ENCODE peak calls at places on chromosome 21, in six cellular contexts. Y is naive thymus-derived CD4-positive, alpha-beta T cell; B is left ventricle myocardium inferior; G is adrenal gland; Z is prostate gland; E is SK-N-SH. U is an unnamed sample.

GRCh38 chr21:41370840-41371697 is 9.2 kb downstream of the MX2 start:
- DNase-seq in Y (no peak), B (no peak), G (no peak), Z (no peak), E (no peak), U (no peak)

GRCh38 chr21:33314096-33314495 is 10.7 kb upstream of the IFNAR1 start:
- DNase-seq in Y (no peak), B (no peak), G (no peak), Z (no peak), E (no peak), U (no peak)

GRCh38 chr21:45320261-45320990 is 32.7 kb upstream of the POFUT2 start:
- DNase-seq in Y (no peak), B (peak), G (no peak), Z (no peak), E (peak), U (peak)

GRCh38 chr21:45016031-45016430 is 58.3 kb upstream of the ADARB1 start:
- DNase-seq in Y (no peak), B (peak), G (no peak), Z (no peak), E (no peak), U (peak)

GRCh38 chr21:42061866-42062542 is 9.1 kb upstream of the UMODL1 start:
- DNase-seq in Y (peak), B (no peak), G (no peak), Z (no peak), E (no peak), U (peak)

GRCh38 chr21:43274022-43274945 is 105.5 kb downstream of the CRYAA start:
- DNase-seq in Y (no peak), B (peak), G (no peak), Z (no peak), E (no peak), U (peak)

GRCh38 chr21:45021428-45022347 is 52.7 kb upstream of the ADARB1 start:
- DNase-seq in Y (no peak), B (no peak), G (peak), Z (no peak), E (no peak), U (peak)

GRCh38 chr21:45640001-45640887 is 3.3 kb upstream of the PCBP3 start:
- DNase-seq in Y (no peak), B (no peak), G (no peak), Z (no peak), E (peak), U (no peak)

GRCh38 chr21:32544697-32545096 is 40.6 kb downstream of the TCP10L start:
- DNase-seq in Y (no peak), B (no peak), G (no peak), Z (no peak), E (no peak), U (no peak)

GRCh38 chr21:29613021-29613420 is 314.3 kb downstream of the BACH1 start:
- DNase-seq in Y (no peak), B (no peak), G (no peak), Z (no peak), E (no peak), U (no peak)

GRCh38 chr21:31612889-31613785 is 46.4 kb upstream of the SOD1 start:
- DNase-seq in Y (no peak), B (no peak), G (no peak), Z (no peak), E (no peak), U (no peak)

GRCh38 chr21:42460391-42461184 is 35.4 kb downstream of the RSPH1 start:
- DNase-seq in Y (peak), B (no peak), G (no peak), Z (no peak), E (peak), U (no peak)

GRCh38 chr21:41819856-41820281 is 53.0 kb upstream of the RIPK4 start:
- DNase-seq in Y (no peak), B (no peak), G (no peak), Z (no peak), E (no peak), U (no peak)

GRCh38 chr21:17783816-17784598 is 35.1 kb downstream of the C21orf91 start:
- DNase-seq in Y (peak), B (no peak), G (no peak), Z (no peak), E (no peak), U (no peak)

GRCh38 chr21:19607983-19608668 is 1204.5 kb upstream of the TMPRSS15 start:
- DNase-seq in Y (no peak), B (no peak), G (no peak), Z (no peak), E (no peak), U (no peak)

GRCh38 chr21:45207839-45208626 is 79.7 kb downstream of the POFUT2 start:
- DNase-seq in Y (no peak), B (no peak), G (no peak), Z (no peak), E (no peak), U (no peak)

GRCh38 chr21:32009263-32009662 is 136.4 kb downstream of the HUNK start:
- DNase-seq in Y (no peak), B (no peak), G (no peak), Z (no peak), E (no peak), U (no peak)

GRCh38 chr21:42614811-42615342 is 38.5 kb upstream of the PDE9A start:
- DNase-seq in Y (peak), B (no peak), G (no peak), Z (peak), E (peak), U (no peak)

GRCh38 chr21:43012596-43012995 is 38.2 kb downstream of the PKNOX1 start:
- DNase-seq in Y (no peak), B (no peak), G (no peak), Z (no peak), E (no peak), U (no peak)

GRCh38 chr21:25646541-25646940 is 7.5 kb downstream of the JAM2 start:
- DNase-seq in Y (no peak), B (no peak), G (no peak), Z (no peak), E (no peak), U (no peak)

GRCh38 chr21:29238967-29239289 is 59.8 kb upstream of the BACH1 start:
- DNase-seq in Y (no peak), B (no peak), G (no peak), Z (no peak), E (no peak), U (no peak)

GRCh38 chr21:43771199-43771675 is 4.9 kb downstream of the CSTB start:
- DNase-seq in Y (no peak), B (no peak), G (no peak), Z (no peak), E (no peak), U (no peak)

GRCh38 chr21:44618909-44619308 is 7.0 kb downstream of the KRTAP10-8 start:
- DNase-seq in Y (peak), B (no peak), G (no peak), Z (no peak), E (no peak), U (no peak)

GRCh38 chr21:45539046-45539795 is 3.0 kb downstream of the SLC19A1 start:
- DNase-seq in Y (no peak), B (peak), G (peak), Z (no peak), E (no peak), U (no peak)

GRCh38 chr21:15007716-15008296 is 57.0 kb downstream of the NRIP1 start:
- DNase-seq in Y (no peak), B (no peak), G (no peak), Z (no peak), E (no peak), U (no peak)

GRCh38 chr21:15063821-15064575 is 802 bp downstream of the NRIP1 start:
- DNase-seq in Y (no peak), B (peak), G (peak), Z (peak), E (peak), U (peak)

GRCh38 chr21:42235593-42235992 is 16.7 kb downstream of the ABCG1 start:
- DNase-seq in Y (no peak), B (no peak), G (no peak), Z (no peak), E (no peak), U (no peak)

GRCh38 chr21:45857761-45858160 is 123.8 kb upstream of the COL6A1 start:
- DNase-seq in Y (no peak), B (no peak), G (no peak), Z (no peak), E (no peak), U (no peak)

GRCh38 chr21:46116846-46117585 is 19.1 kb downstream of the COL6A2 start:
- DNase-seq in Y (no peak), B (peak), G (no peak), Z (no peak), E (peak), U (peak)

GRCh38 chr21:42599962-42600361 is 53.5 kb upstream of the PDE9A start:
- DNase-seq in Y (no peak), B (no peak), G (no peak), Z (no peak), E (no peak), U (no peak)

GRCh38 chr21:25639167-25639921 is at the start of gene JAM2:
- DNase-seq in Y (peak), B (peak), G (peak), Z (peak), E (peak), U (peak)

GRCh38 chr21:19340954-19341353 is 937.4 kb upstream of the TMPRSS15 start:
- DNase-seq in Y (no peak), B (no peak), G (no peak), Z (no peak), E (no peak), U (no peak)

GRCh38 chr21:18041012-18041411 is 203.6 kb upstream of the CHODL start:
- DNase-seq in Y (no peak), B (no peak), G (no peak), Z (no peak), E (peak), U (no peak)

DNA sequence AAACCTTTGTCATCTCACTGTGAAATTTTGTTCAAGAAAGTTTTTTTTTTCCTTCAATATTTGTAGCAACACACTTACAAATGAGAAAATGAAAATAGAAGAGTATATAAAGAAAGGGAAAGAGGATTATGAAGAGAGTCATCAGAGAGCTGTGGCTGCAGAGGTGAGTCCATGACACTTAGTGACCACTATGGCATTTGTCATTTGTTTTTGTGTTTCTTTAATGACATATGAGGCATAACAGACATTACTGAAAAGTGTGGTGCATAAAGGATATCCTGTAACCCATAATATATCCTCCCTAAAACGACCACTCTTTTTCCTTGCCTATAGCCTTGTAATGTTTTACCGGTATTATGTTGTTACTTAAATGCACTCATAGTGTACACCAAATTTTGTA is 80.2 kb downstream of the VPS26C start:
- DNase-seq in Y (no peak), B (no peak), G (no peak), Z (no peak), E (no peak), U (no peak)
- H3K4me3 ChIP-seq in Y (no peak), B (no peak), G (no peak), Z (no peak), E (no peak), U (no peak)

GRCh38 chr21:26739189-26739588 is 106.0 kb downstream of the ADAMTS1 start:
- DNase-seq in Y (no peak), B (no peak), G (no peak), Z (no peak), E (no peak), U (no peak)

GRCh38 chr21:26732442-26733221 is 112.6 kb downstream of the ADAMTS1 start:
- DNase-seq in Y (peak), B (no peak), G (peak), Z (no peak), E (peak), U (peak)

DNA sequence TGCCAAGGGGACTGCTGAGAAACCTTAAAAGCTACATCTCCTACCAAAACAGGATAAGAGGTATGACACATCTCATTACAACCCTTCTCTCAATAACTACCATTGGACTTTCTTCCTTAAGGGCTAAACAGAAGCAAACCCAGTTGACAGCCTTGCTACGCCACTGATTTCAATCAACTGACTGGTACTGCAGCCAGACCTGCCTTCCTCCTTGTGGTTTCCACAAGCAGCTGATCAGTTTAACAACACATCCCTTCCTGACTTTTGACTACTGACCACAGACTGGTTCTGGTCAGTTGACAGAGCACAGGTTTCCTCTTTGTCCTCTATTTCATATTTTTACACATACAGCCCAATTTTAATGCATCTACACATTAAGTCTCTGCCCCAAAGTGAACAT is 108.8 kb downstream of the ADAMTS1 start:
- DNase-seq in Y (no peak), B (no peak), G (no peak), Z (no peak), E (no peak), U (no peak)
- H3K27ac ChIP-seq in Y (no peak), B (no peak), G (no peak), Z (no peak), E (no peak), U (no peak)

DNA sequence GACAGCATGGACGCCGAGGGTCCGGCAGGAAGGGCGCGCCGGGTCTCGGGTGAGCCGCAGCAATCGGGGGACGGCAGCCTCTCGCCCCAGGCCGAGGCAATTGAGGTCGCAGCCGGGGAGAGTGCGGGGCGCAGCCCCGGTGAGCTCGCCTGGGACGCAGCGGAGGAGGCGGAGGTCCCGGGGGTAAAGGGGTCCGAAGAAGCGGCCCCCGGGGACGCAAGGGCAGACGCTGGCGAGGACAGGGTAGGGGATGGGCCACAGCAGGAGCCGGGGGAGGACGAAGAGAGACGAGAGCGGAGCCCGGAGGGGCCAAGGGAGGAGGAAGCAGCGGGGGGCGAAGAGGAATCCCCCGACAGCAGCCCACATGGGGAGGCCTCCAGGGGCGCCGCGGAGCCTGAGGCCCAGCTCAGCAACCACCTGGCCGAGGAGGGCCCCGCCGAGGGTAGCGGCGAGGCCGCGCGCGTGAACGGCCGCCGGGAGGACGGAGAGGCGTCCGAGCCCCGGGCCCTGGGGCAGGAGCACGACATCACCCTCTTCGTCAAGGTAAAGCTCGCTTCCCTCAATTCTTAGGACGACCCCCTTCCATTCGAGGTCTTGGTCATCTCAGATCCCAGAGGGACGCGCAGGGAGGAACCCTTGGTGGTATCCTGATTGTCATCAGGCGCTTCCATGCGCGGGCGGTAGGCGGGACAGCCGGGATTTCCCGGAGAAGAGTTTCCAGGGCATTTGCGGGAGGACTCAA is 1.6 kb downstream of the CLIC6 start:
- DNase-seq in Y (no peak), B (no peak), G (no peak), Z (no peak), E (peak), U (peak)
- H3K4me3 ChIP-seq in Y (peak), B (peak), G (peak), Z (peak), E (no peak), U (peak)

DNA sequence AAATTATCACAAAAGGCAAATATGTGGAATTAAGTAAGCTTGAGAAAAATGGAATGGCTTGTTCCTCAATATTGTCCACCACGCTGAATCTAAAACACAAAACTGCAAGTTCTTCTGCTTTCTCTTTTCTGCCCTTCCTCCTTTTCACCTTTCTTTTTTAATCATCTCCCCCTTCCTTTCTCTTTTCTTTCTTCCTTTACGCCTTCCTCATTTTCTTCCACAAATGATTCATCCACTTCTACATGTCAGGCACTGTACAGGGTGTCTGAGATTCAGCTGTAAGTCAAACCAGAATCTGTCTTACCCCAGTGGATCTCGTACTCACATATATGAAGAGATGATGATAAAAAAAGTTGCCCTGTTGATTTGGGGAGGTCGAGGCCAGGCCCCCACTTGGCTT is 1182.5 kb downstream of the MRPL39 start:
- DNase-seq in Y (no peak), B (no peak), G (no peak), Z (no peak), E (no peak), U (no peak)
- H3K27ac ChIP-seq in Y (no peak), B (no peak), G (no peak), Z (no peak), E (no peak), U (no peak)

GRCh38 chr21:38861989-38862683 is 56.4 kb downstream of the ETS2 start:
- DNase-seq in Y (no peak), B (no peak), G (no peak), Z (no peak), E (no peak), U (no peak)
- H3K4me3 ChIP-seq in Y (no peak), B (no peak), G (no peak), Z (no peak), E (no peak), U (no peak)

GRCh38 chr21:36511484-36512227 is 31.7 kb upstream of the CLDN14 start:
- DNase-seq in Y (peak), B (no peak), G (no peak), Z (no peak), E (no peak), U (no peak)
- H3K27ac ChIP-seq in Y (no peak), B (no peak), G (no peak), Z (peak), E (no peak), U (no peak)

GRCh38 chr21:36699026-36699545 is at the start of gene SIM2:
- DNase-seq in Y (no peak), B (no peak), G (no peak), Z (peak), E (peak), U (no peak)

GRCh38 chr21:36700961-36701911 is 2.3 kb downstream of the SIM2 start:
- DNase-seq in Y (no peak), B (no peak), G (no peak), Z (no peak), E (peak), U (no peak)

GRCh38 chr21:36699546-36700294 is 805 bp downstream of the SIM2 start:
- DNase-seq in Y (no peak), B (no peak), G (no peak), Z (no peak), E (peak), U (no peak)

GRCh38 chr21:36701912-36702621 is 3.2 kb downstream of the SIM2 start:
- DNase-seq in Y (no peak), B (no peak), G (no peak), Z (no peak), E (no peak), U (no peak)

GRCh38 chr21:36700295-36700960 is 1.5 kb downstream of the SIM2 start:
- DNase-seq in Y (no peak), B (no peak), G (no peak), Z (no peak), E (no peak), U (no peak)
- H3K4me3 ChIP-seq in Y (no peak), B (peak), G (no peak), Z (peak), E (no peak), U (peak)

DNA sequence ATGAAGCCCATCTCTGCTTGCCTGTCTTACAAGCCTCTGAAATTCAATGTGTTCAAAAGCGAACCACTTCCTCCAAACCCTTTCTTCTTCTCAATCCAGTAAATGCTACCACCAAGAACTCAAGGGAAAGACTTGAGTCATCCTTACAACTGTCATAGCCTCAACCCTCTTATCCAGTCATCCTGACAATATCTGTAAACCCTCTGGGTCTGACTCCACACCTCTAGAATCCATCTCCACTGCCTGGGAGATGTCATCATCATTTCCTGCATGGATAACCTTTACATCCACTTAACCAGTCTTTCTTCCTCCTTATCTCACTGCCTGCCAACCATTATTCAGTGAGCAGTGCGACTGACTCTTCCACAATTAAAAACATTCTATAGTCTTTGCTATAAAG is 441.1 kb downstream of the SETD4 start:
- DNase-seq in Y (no peak), B (no peak), G (no peak), Z (no peak), E (no peak), U (no peak)
- H3K27ac ChIP-seq in Y (no peak), B (no peak), G (no peak), Z (no peak), E (peak), U (no peak)

GRCh38 chr21:28177008-28177603 is 815.6 kb downstream of the LTN1 start:
- DNase-seq in Y (no peak), B (no peak), G (no peak), Z (no peak), E (no peak), U (no peak)

GRCh38 chr21:28174006-28174405 is 818.7 kb downstream of the LTN1 start:
- DNase-seq in Y (no peak), B (no peak), G (no peak), Z (no peak), E (no peak), U (no peak)
- H3K4me3 ChIP-seq in Y (no peak), B (no peak), G (no peak), Z (no peak), E (no peak), U (no peak)

U was measured in right cardiac atrium.